ENCODE peak calls at places on chromosomes 5 and 9, in five cellular contexts. I is uterus, K is fibroblast of lung, L is left lung, C is kidney. H is an unnamed sample.
A peak's percentile ranks its signal among the peaks of the same experiment; 100 is the strongest.

GRCh38 chr5:8033261-8033660 is 164.3 kb downstream of the MTRR start:
- DNase-seq in L (no peak), K (no peak), C (no peak), I (no peak), H (no peak)

GRCh38 chr9:36898621-36899020 is 135.4 kb downstream of the PAX5 start:
- DNase-seq in K (no peak), I (no peak), L (no peak), C (no peak), H (no peak)

GRCh38 chr9:132164604-132165362 is 2.9 kb downstream of the NTNG2 start:
- DNase-seq in L (no peak), C (no peak), K (peak; percentile 86), I (no peak), H (peak; percentile 89)

GRCh38 chr5:169196059-169196458 is 104.9 kb downstream of the SLIT3 start:
- DNase-seq in I (no peak), K (no peak), L (no peak), C (no peak), H (no peak)

GRCh38 chr5:139667001-139667729 is 19.0 kb downstream of the CXXC5 start:
- DNase-seq in C (no peak), K (no peak), I (no peak), L (no peak), H (no peak)

GRCh38 chr9:18793122-18793521 is 239.9 kb downstream of the SAXO1 start:
- DNase-seq in C (no peak), I (no peak), L (no peak), K (no peak), H (no peak)

GRCh38 chr9:108275906-108276305 is 579.9 kb downstream of the ACTL7B start:
- DNase-seq in K (no peak), I (no peak), C (no peak), L (no peak), H (no peak)

GRCh38 chr5:10491673-10492026 is 50.0 kb downstream of the ROPN1L start:
- DNase-seq in C (no peak), I (no peak), K (no peak), L (no peak), H (no peak)

GRCh38 chr5:7878381-7878873 is 9.5 kb downstream of the MTRR start:
- DNase-seq in I (no peak), K (peak; percentile 41), L (no peak), C (no peak), H (no peak)

GRCh38 chr9:73146113-73146815 is 5.4 kb upstream of the ANXA1 start:
- DNase-seq in C (no peak), I (no peak), K (no peak), L (no peak), H (no peak)

GRCh38 chr5:103918668-103919367 is 356.2 kb upstream of the NUDT12 start:
- DNase-seq in C (no peak), I (no peak), L (no peak), K (peak; percentile 55), H (no peak)

GRCh38 chr9:109013678-109014145 is 413 bp upstream of the CTNNAL1 start:
- DNase-seq in L (no peak), K (no peak), C (no peak), I (no peak), H (peak; percentile 76)

GRCh38 chr9:27485158-27485557 is 38.9 kb upstream of the IFNK start:
- DNase-seq in C (no peak), I (no peak), L (no peak), K (no peak), H (no peak)

GRCh38 chr5:177270653-177271052 is 32.9 kb downstream of the RAB24 start:
- DNase-seq in C (no peak), K (no peak), I (no peak), L (no peak), H (no peak)
- H3K36me3 ChIP-seq in C (peaks cover 58% of the 10 kb centered on the region), K (peaks cover 14% of the 10 kb centered on the region), I (no peaks in the 10 kb centered on the region), L (no peaks in the 10 kb centered on the region), H (peaks cover 49% of the 10 kb centered on the region)

GRCh38 chr9:107239474-107239873 is 43.6 kb upstream of the RAD23B start:
- DNase-seq in I (no peak), K (peak; percentile 63), C (no peak), L (no peak), H (no peak)

GRCh38 chr9:107240260-107240659 is 42.8 kb upstream of the RAD23B start:
- DNase-seq in C (no peak), K (no peak), I (no peak), L (no peak), H (no peak)

GRCh38 chr9:107246259-107247254 is 36.5 kb upstream of the RAD23B start:
- DNase-seq in C (no peak), L (no peak), K (no peak), I (no peak), H (peak; percentile 17)

GRCh38 chr9:107243757-107244156 is 39.3 kb upstream of the RAD23B start:
- DNase-seq in C (no peak), L (no peak), K (peak; percentile 45), I (no peak), H (no peak)

GRCh38 chr9:107242073-107243063 is 40.7 kb upstream of the RAD23B start:
- DNase-seq in L (no peak), I (no peak), C (no peak), K (peak; percentile 48), H (no peak)
- TF ChIP-seq CTCF in L (no peak), I (no peak), C (no peak), K (no peak), H (no peak)

GRCh38 chr5:37211661-37212060 is 37.5 kb downstream of the CPLANE1 start:
- DNase-seq in L (no peak), I (no peak), C (no peak), K (no peak), H (no peak)

GRCh38 chr5:37208883-37209808 is 40.0 kb downstream of the CPLANE1 start:
- DNase-seq in L (no peak), K (peak; percentile 39), I (peak; percentile 18), C (peak; percentile 82), H (peak; percentile 53)

GRCh38 chr5:37206733-37207132 is 42.4 kb downstream of the CPLANE1 start:
- DNase-seq in C (no peak), I (no peak), K (no peak), L (no peak), H (peak; percentile 55)

GRCh38 chr5:37212096-37212495 is 37.1 kb downstream of the CPLANE1 start:
- DNase-seq in C (no peak), I (no peak), K (no peak), L (no peak), H (no peak)

DNA sequence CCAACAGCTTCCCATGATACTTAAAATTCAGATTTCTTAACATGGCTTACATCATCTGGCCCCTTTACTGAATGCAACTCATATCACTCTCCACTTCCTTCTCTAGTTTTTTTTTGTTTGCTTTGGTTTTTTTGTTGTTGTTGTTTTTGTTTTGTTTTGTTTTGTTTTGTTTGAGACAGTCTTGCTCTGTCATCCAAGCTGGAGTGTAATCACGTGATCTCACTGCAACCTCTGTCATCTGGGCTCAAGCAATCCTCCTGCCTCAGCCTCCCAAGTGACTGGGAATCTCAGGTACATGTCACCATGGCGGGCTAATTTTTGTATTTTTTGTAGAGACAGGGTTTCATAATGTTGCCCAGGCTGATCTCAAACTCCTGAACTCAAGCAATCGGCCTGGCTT is 41.4 kb downstream of the CPLANE1 start:
- DNase-seq in I (no peak), C (no peak), L (no peak), K (no peak), H (no peak)
- H3K36me3 ChIP-seq in I (no peaks in the 10 kb centered on the region), C (peaks cover 13% of the 10 kb centered on the region), L (no peaks in the 10 kb centered on the region), K (peaks cover 3% of the 10 kb centered on the region), H (peaks cover 31% of the 10 kb centered on the region)

GRCh38 chr9:129902735-129903134 is 67.5 kb downstream of the USP20 start:
- DNase-seq in L (no peak), I (no peak), C (no peak), K (no peak), H (no peak)

GRCh38 chr9:129898205-129898604 is 62.9 kb downstream of the USP20 start:
- DNase-seq in C (no peak), I (no peak), L (peak; percentile 46), K (peak; percentile 36), H (peak; percentile 37)

GRCh38 chr9:129899620-129900019 is 64.4 kb downstream of the USP20 start:
- DNase-seq in C (no peak), K (no peak), L (no peak), I (no peak), H (no peak)

GRCh38 chr9:129901922-129902321 is 66.7 kb downstream of the USP20 start:
- DNase-seq in K (no peak), L (no peak), I (no peak), C (no peak), H (no peak)

GRCh38 chr9:129900263-129901041 is 65.2 kb downstream of the USP20 start:
- DNase-seq in I (no peak), L (no peak), C (no peak), K (no peak), H (no peak)
- TF ChIP-seq CTCF in I (no peak), L (no peak), C (no peak), K (no peak), H (no peak)

GRCh38 chr9:21853414-21853813 is 51.0 kb downstream of the MTAP start:
- DNase-seq in L (no peak), C (no peak), I (no peak), K (no peak), H (no peak)
- H3K36me3 ChIP-seq in L (no peaks in the 10 kb centered on the region), C (peaks cover 10% of the 10 kb centered on the region), I (no peaks in the 10 kb centered on the region), K (peaks cover 2% of the 10 kb centered on the region), H (peaks cover 27% of the 10 kb centered on the region)

GRCh38 chr5:78361226-78361993 is 993 bp downstream of the SCAMP1 start:
- DNase-seq in C (peak; percentile 63), I (peak; percentile 53), L (peak; percentile 50), K (peak; percentile 74), H (peak; percentile 85)
- TF ChIP-seq CTCF in C (peak; percentile 6), I (peak; percentile 32), L (no peak), K (peak; percentile 29), H (peak; percentile 31)

GRCh38 chr5:181239062-181239663 is 4.5 kb downstream of the RACK1 start:
- DNase-seq in I (no peak), L (no peak), K (no peak), C (no peak), H (no peak)
- H3K36me3 ChIP-seq in I (no peaks in the 10 kb centered on the region), L (peaks cover 18% of the 10 kb centered on the region), K (peaks cover 34% of the 10 kb centered on the region), C (peaks cover 62% of the 10 kb centered on the region), H (peaks cover 62% of the 10 kb centered on the region)